ENCODE peak calls at places on chromosomes 6 and 20, in nine cellular contexts. Y is AG09309, U is OCI-LY7, D is nephron progenitor cell, W is BE2C, I is uterus, Z is neural crest cell, T is stomach, J is HFF-Myc. S is an unnamed sample.
A peak's percentile ranks its signal among the peaks of the same experiment; 100 is the strongest.

GRCh38 chr6:157298325-157298724 is 25.0 kb downstream of the TMEM242 start:
- DNase-seq in W (no peak), U (no peak), D (no peak), Y (no peak), T (no peak), J (no peak), Z (no peak), I (no peak), S (no peak)

GRCh38 chr6:134882426-134883038 is 67.4 kb downstream of the ALDH8A1 start:
- DNase-seq in Y (peak; percentile 39), I (peak; percentile 68), J (peak; percentile 65), U (peak; percentile 65), W (peak; percentile 68), T (peak; percentile 77), Z (peak; percentile 61), D (peak; percentile 72), S (peak; percentile 55)

GRCh38 chr6:71248306-71248705 is 40.3 kb upstream of the OGFRL1 start:
- DNase-seq in D (peak; percentile 49), J (peak; percentile 81), T (no peak), U (peak; percentile 83), Z (peak; percentile 4), I (no peak), Y (peak; percentile 10), W (no peak), S (peak; percentile 13)

GRCh38 chr6:46484081-46484820 is 7.0 kb downstream of the RCAN2 start:
- DNase-seq in Y (no peak), W (no peak), U (no peak), I (no peak), T (no peak), D (no peak), Z (no peak), J (no peak), S (no peak)

GRCh38 chr20:24382330-24382729 is 87.1 kb upstream of the SYNDIG1 start:
- DNase-seq in W (peak; percentile 43), U (no peak), T (no peak), J (no peak), I (peak; percentile 67), Z (no peak), Y (no peak), D (no peak), S (no peak)

GRCh38 chr20:62603021-62603906 is 39.0 kb upstream of the SLCO4A1 start:
- DNase-seq in I (peak; percentile 64), W (no peak), U (peak; percentile 31), T (peak; percentile 88), Z (no peak), Y (no peak), J (no peak), D (no peak), S (no peak)

GRCh38 chr6:105539879-105540278 is 137.0 kb upstream of the PREP start:
- DNase-seq in D (no peak), Y (no peak), U (no peak), W (no peak), Z (no peak), T (no peak), J (no peak), I (no peak), S (no peak)

GRCh38 chr6:149250982-149251381 is 66.5 kb upstream of the TAB2 start:
- DNase-seq in T (no peak), U (no peak), Z (no peak), W (no peak), D (no peak), Y (no peak), I (no peak), J (no peak), S (no peak)

GRCh38 chr6:128327890-128328289 is 192.5 kb downstream of the PTPRK start:
- DNase-seq in W (peak; percentile 25), U (peak; percentile 41), D (no peak), Y (no peak), T (no peak), I (no peak), J (no peak), Z (no peak), S (peak; percentile 46)

GRCh38 chr20:7505835-7506221 is 434.4 kb downstream of the HAO1 start:
- DNase-seq in Z (no peak), J (no peak), Y (no peak), U (no peak), D (no peak), W (no peak), I (no peak), T (no peak), S (no peak)

GRCh38 chr6:14324042-14324441 is 206.5 kb downstream of the CD83 start:
- DNase-seq in U (no peak), T (no peak), D (no peak), J (no peak), Z (no peak), Y (no peak), I (no peak), W (no peak), S (peak; percentile 30)

GRCh38 chr20:32333988-32334885 is 23.9 kb upstream of the ASXL1 start:
- DNase-seq in Y (no peak), D (no peak), U (no peak), I (peak; percentile 25), J (no peak), Z (no peak), W (no peak), T (peak; percentile 80), S (peak; percentile 81)

GRCh38 chr6:164098857-164099534 is 684.5 kb downstream of the QKI start:
- DNase-seq in Z (no peak), W (no peak), D (no peak), T (peak; percentile 33), Y (no peak), U (no peak), J (no peak), I (no peak), S (no peak)

GRCh38 chr20:58546756-58547526 is 31.7 kb upstream of the APCDD1L start:
- DNase-seq in D (no peak), Y (no peak), I (no peak), T (peak; percentile 13), W (peak; percentile 38), J (no peak), U (no peak), Z (no peak), S (no peak)

GRCh38 chr6:155085582-155086253 is 90.6 kb downstream of the TIAM2 start:
- DNase-seq in I (no peak), U (no peak), Z (no peak), J (no peak), T (peak; percentile 59), D (no peak), Y (no peak), W (no peak), S (peak; percentile 76)

GRCh38 chr20:36170542-36171215 is 16.1 kb downstream of the EPB41L1 start:
- DNase-seq in Y (no peak), U (no peak), W (no peak), T (no peak), J (no peak), I (no peak), D (no peak), Z (no peak), S (no peak)

GRCh38 chr20:8535403-8536003 is 403.4 kb downstream of the PLCB1 start:
- DNase-seq in J (no peak), I (no peak), U (peak; percentile 69), D (peak; percentile 23), Y (no peak), W (peak; percentile 39), Z (no peak), T (no peak), S (peak; percentile 26)

GRCh38 chr6:40431706-40432105 is 155.5 kb downstream of the LRFN2 start:
- DNase-seq in Z (no peak), W (no peak), J (no peak), T (no peak), D (no peak), Y (no peak), U (no peak), I (no peak), S (no peak)

GRCh38 chr20:22438926-22439325 is 145.4 kb downstream of the FOXA2 start:
- DNase-seq in U (no peak), J (no peak), T (no peak), D (no peak), W (no peak), Y (no peak), Z (no peak), I (no peak), S (no peak)
- TF ChIP-seq CTCF in U (peak; percentile 45), J (no peak), T (no peak), D (no peak), W (no peak), Y (no peak), Z (peak; percentile 41), I (no peak), S (no peak)

GRCh38 chr6:87407896-87408720 is at the start of gene CFAP206:
- DNase-seq in I (peak; percentile 79), W (peak; percentile 87), J (peak; percentile 42), Z (peak; percentile 75), D (peak; percentile 83), Y (peak; percentile 40), U (peak; percentile 90), T (peak; percentile 84), S (peak; percentile 76)
- TF ChIP-seq CTCF in I (peak; percentile 9), W (no peak), J (peak; percentile 14), Z (no peak), D (no peak), Y (peak; percentile 26), U (peak; percentile 36), T (no peak), S (no peak)

DNA sequence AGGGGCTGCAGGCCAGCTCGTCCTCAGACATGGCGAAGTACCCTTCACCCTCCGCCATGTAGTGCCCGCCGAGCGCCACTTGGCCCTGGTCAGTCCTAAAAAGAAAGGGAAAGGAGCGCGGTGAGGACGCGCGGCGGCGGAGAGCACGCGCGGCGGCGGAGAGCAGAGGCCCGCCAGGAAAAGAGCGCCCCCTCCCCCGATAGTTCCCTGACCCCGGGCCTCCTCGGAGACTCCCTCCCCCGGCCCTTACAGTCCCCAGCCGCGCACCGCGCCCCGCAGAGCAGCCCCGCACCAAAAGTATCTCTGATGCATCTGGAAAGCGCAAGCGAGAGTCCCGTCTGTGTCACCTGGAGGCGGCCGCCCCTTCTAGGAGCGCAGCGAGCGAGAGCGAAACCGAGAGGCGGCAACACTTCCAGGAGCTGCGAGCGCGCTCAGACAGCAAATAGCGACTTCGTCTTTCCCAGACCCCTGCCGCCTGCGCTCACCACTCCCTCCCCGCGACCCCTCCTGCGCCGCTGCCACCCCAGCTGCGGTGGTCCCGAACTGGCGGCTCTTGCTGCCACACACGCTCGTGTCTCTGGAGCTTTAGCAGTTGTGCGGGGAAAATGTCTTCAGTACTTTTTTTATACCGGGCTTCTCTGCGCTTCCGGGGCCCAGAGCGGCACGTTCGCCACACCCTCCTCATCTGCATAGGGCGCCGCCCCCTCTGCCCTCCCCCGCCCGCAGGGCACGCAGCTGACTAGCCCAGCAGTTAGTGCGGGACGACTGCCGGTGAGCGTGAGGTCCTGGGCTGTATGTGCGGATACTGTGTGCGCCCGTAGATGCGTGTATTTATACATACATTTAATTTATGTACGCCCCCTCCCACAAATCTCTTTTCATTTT is at the start of gene TENT5A:
- DNase-seq in W (peak; percentile 95), T (peak; percentile 94), Y (peak; percentile 79), Z (peak; percentile 82), I (peak; percentile 92), J (no peak), D (peak; percentile 86), U (no peak), S (peak; percentile 94)
- TF ChIP-seq CTCF in W (peak; percentile 18), T (no peak), Y (peak; percentile 13), Z (peak; percentile 47), I (peak; percentile 14), J (no peak), D (no peak), U (no peak), S (no peak)

DNA sequence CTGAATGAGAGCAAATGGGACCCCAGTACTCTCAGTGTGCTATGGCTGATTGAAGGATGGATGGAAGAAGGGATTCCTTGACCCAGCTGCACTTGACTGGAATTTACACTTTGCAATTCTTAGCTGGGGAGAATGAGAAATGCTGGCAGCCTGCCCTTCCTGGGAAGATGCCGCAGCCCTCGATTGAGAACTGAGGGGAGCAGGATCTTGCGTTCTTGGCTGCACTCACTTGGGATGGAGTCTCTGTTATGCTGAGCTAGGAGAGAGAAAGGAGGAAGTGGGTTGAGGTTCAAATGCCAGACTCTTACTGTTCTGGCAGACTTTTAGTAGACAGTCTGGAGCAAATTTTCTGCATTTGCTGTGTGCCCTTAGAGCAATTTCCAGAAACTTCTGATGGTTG is 221.2 kb downstream of the FNDC1 start:
- DNase-seq in Z (no peak), D (no peak), I (no peak), J (no peak), W (no peak), T (no peak), U (no peak), Y (no peak), S (no peak)
- TF ChIP-seq CTCF in Z (no peak), D (no peak), I (no peak), J (no peak), W (no peak), T (no peak), U (no peak), Y (no peak), S (no peak)